ENCODE peak calls at places on chromosomes 4 and X, in eight cellular contexts. M is HepG2, H is Panc1, J is SK-N-MC, G is transverse colon, R is upper lobe of left lung, O is K562, C is sigmoid colon. D is an unnamed sample.
A peak's percentile ranks its signal among the peaks of the same experiment; 100 is the strongest.

GRCh38 chr4:128974203-128974602 is 119.1 kb downstream of the SCLT1 start:
- DNase-seq in J (no peak), O (no peak), R (no peak), M (no peak), H (no peak), C (no peak), G (no peak), D (no peak)

GRCh38 chr4:76984127-76984526 is 34.6 kb downstream of the SEPTIN11 start:
- DNase-seq in R (no peak), M (peak; percentile 10), G (no peak), H (no peak), J (peak; percentile 77), O (peak; percentile 23), C (peak; percentile 77), D (no peak)

GRCh38 chr4:107835409-107835808 is 10.7 kb downstream of the SGMS2 start:
- DNase-seq in J (no peak), G (no peak), M (no peak), R (no peak), C (peak; percentile 69), O (no peak), H (no peak), D (no peak)

GRCh38 chr4:173264245-173264959 is 69.8 kb downstream of the HMGB2 start:
- DNase-seq in H (no peak), G (peak; percentile 31), C (peak; percentile 69), M (no peak), R (no peak), O (peak; percentile 32), J (peak; percentile 26), D (peak; percentile 39)

GRCh38 chr4:140266958-140267568 is 106.4 kb upstream of the SCOC start:
- DNase-seq in C (no peak), R (no peak), O (no peak), M (no peak), H (no peak), G (no peak), J (no peak), D (no peak)

GRCh38 chr4:11337287-11337686 is 91.4 kb downstream of the HS3ST1 start:
- DNase-seq in G (no peak), C (no peak), J (no peak), H (no peak), O (no peak), M (no peak), R (no peak), D (no peak)

GRCh38 chr4:87896020-87896621 is 63.4 kb downstream of the MEPE start:
- DNase-seq in R (no peak), J (peak; percentile 63), H (peak; percentile 8), G (no peak), C (no peak), M (peak; percentile 52), O (no peak), D (peak; percentile 85)

GRCh38 chr4:15649914-15650545 is 5.1 kb downstream of the FBXL5 start:
- DNase-seq in O (peak; percentile 51), G (peak; percentile 29), H (peak; percentile 42), M (peak; percentile 59), C (no peak), R (no peak), J (no peak), D (peak; percentile 67)

GRCh38 chrX:154002215-154002719 is 17.4 kb downstream of the IRAK1 start:
- DNase-seq in M (no peak), C (no peak), H (no peak), G (peak; percentile 54), J (no peak), R (no peak), O (peak; percentile 54), D (peak; percentile 92)

GRCh38 chrX:10246846-10247245 is 90.1 kb downstream of the CLCN4 start:
- DNase-seq in J (no peak), H (no peak), G (no peak), M (no peak), O (no peak), C (no peak), R (no peak), D (no peak)

GRCh38 chrX:76605390-76605789 is 177.9 kb downstream of the MAGEE1 start:
- DNase-seq in J (no peak), C (no peak), M (no peak), O (no peak), G (no peak), R (no peak), H (no peak), D (no peak)

GRCh38 chr4:177367336-177367735 is 57.7 kb downstream of the NEIL3 start:
- DNase-seq in G (no peak), H (no peak), R (no peak), M (peak; percentile 24), J (no peak), O (no peak), C (no peak), D (no peak)

GRCh38 chr4:33831667-33832066 is 2412.6 kb downstream of the ARAP2 start:
- DNase-seq in R (no peak), G (no peak), C (no peak), O (no peak), J (no peak), M (no peak), H (no peak), D (no peak)

GRCh38 chrX:137353404-137353803 is 212.5 kb upstream of the ZIC3 start:
- DNase-seq in G (no peak), M (no peak), J (no peak), R (no peak), C (no peak), H (no peak), O (no peak), D (no peak)

GRCh38 chrX:56800801-56801200 is 71.8 kb downstream of the NBDY start:
- DNase-seq in C (no peak), O (no peak), H (no peak), M (no peak), J (no peak), R (no peak), G (peak; percentile 6), D (no peak)

GRCh38 chr4:5730993-5731975 is 20.3 kb downstream of the EVC start:
- DNase-seq in O (no peak), J (no peak), C (no peak), G (no peak), H (no peak), M (no peak), R (peak; percentile 42), D (no peak)

GRCh38 chrX:30830544-30830943 is 58.5 kb downstream of the TAB3 start:
- DNase-seq in H (no peak), O (no peak), C (no peak), J (no peak), M (no peak), G (no peak), R (no peak), D (no peak)

GRCh38 chr4:60187428-60187827 is 1012.7 kb upstream of the ADGRL3 start:
- DNase-seq in H (no peak), O (no peak), R (no peak), J (no peak), M (no peak), C (no peak), G (no peak), D (no peak)

GRCh38 chr4:93396274-93396673 is 432.3 kb upstream of the ATOH1 start:
- DNase-seq in G (no peak), O (no peak), R (no peak), C (no peak), J (no peak), M (no peak), H (no peak), D (no peak)

GRCh38 chrX:71996826-71997225 is 86.2 kb downstream of the NHSL2 start:
- DNase-seq in C (peak; percentile 91), J (no peak), G (no peak), O (no peak), H (no peak), M (no peak), R (no peak), D (no peak)

GRCh38 chr4:26721685-26722084 is 137.8 kb downstream of the TBC1D19 start:
- DNase-seq in C (no peak), O (no peak), M (no peak), R (no peak), H (no peak), J (no peak), G (no peak), D (no peak)

GRCh38 chr4:124946696-124947095 is 234.2 kb upstream of the ANKRD50 start:
- DNase-seq in M (no peak), H (no peak), C (no peak), J (no peak), O (no peak), G (no peak), R (no peak), D (no peak)
- TF ChIP-seq POLR2AphosphoS5 in M (no peak), H (no peak), C (no peak), J (no peak), O (no peak), G (no peak), R (no peak), D (no peak)

GRCh38 chrX:7927259-7928167 is at the start of gene PNPLA4:
- DNase-seq in G (peak; percentile 93), R (peak; percentile 95), H (no peak), C (peak; percentile 85), M (peak; percentile 71), J (no peak), O (peak; percentile 83), D (peak; percentile 72)
- TF ChIP-seq POLR2AphosphoS5 in G (peak; percentile 81), R (peak; percentile 49), H (no peak), C (no peak), M (peak; percentile 68), J (no peak), O (peak; percentile 62), D (peak; percentile 76)

GRCh38 chr4:7735395-7735794 is 204.3 kb downstream of the AFAP1 start:
- DNase-seq in G (no peak), J (no peak), O (no peak), C (no peak), M (no peak), R (no peak), H (no peak), D (no peak)
- TF ChIP-seq POLR2AphosphoS5 in G (no peak), J (no peak), O (no peak), C (no peak), M (no peak), R (no peak), H (no peak), D (no peak)

GRCh38 chr4:68369474-68369805 is 19.6 kb upstream of the YTHDC1 start:
- DNase-seq in M (no peak), C (no peak), G (no peak), H (no peak), O (no peak), J (no peak), R (no peak), D (no peak)

GRCh38 chr4:68372588-68372987 is 22.7 kb upstream of the YTHDC1 start:
- DNase-seq in O (no peak), H (no peak), G (no peak), J (no peak), R (no peak), M (no peak), C (no peak), D (no peak)

GRCh38 chr4:68368566-68369473 is 18.9 kb upstream of the YTHDC1 start:
- DNase-seq in M (no peak), O (no peak), R (no peak), J (no peak), H (no peak), C (no peak), G (no peak), D (no peak)

GRCh38 chr4:68375667-68376559 is 26.0 kb upstream of the YTHDC1 start:
- DNase-seq in H (peak; percentile 48), R (peak; percentile 63), C (no peak), J (peak; percentile 40), O (peak; percentile 9), M (peak; percentile 66), G (peak; percentile 28), D (peak; percentile 13)

DNA sequence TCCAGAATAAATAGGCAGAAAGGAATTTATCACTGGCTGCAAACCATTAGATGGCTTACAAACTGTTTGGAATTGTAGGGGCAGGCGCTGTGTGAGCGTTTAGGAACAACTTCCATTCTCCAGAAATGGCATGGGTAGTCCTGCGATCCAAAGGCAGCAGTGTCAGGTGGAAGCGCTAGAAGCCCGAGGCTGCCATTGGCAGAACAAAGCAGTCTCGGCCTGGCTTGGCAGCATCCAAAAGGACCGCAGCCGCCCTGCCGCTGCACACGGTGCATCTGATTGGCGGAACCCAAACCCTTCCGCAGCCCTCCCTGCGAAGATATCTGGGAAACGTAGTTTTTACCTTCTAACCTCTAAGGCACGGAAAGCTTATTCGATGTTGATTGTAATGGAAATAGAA is 23.6 kb upstream of the YTHDC1 start:
- DNase-seq in R (peak; percentile 84), G (peak; percentile 59), M (no peak), H (no peak), J (no peak), C (peak; percentile 90), O (no peak), D (peak; percentile 20)
- TF ChIP-seq POLR2AphosphoS5 in R (no peak), G (no peak), M (no peak), H (no peak), J (no peak), C (no peak), O (no peak), D (no peak)